ENCODE peak calls at places on chromosomes 6 and 20, in four cellular contexts. One of them, this sample, is unnamed.

GRCh38 chr20:62766716-62767115 is 29.6 kb upstream of the MRGBP start:
- DNase-seq in A549: no peak
- DNase-seq in stomach: peak; percentile 82
- DNase-seq in IMR-90: no peak
- DNase-seq in this sample: peak; percentile 56

GRCh38 chr20:37872161-37872560 is 30.8 kb upstream of the VSTM2L start:
- DNase-seq in IMR-90: no peak
- DNase-seq in A549: no peak
- DNase-seq in stomach: no peak
- DNase-seq in this sample: no peak

GRCh38 chr20:36606171-36607116 is 865 bp downstream of the RAB5IF start:
- DNase-seq in IMR-90: peak; percentile 21
- DNase-seq in stomach: peak; percentile 35
- DNase-seq in A549: peak; percentile 61
- DNase-seq in this sample: no peak

GRCh38 chr6:81739230-81740195 is 13.0 kb downstream of the TENT5A start:
- DNase-seq in A549: no peak
- DNase-seq in IMR-90: no peak
- DNase-seq in stomach: no peak
- DNase-seq in this sample: no peak

GRCh38 chr6:44249082-44249748 is 2.3 kb downstream of the HSP90AB1 start:
- DNase-seq in IMR-90: no peak
- DNase-seq in stomach: no peak
- DNase-seq in A549: no peak
- DNase-seq in this sample: no peak

GRCh38 chr6:2542858-2543218 is 207.9 kb downstream of the MYLK4 start:
- DNase-seq in A549: no peak
- DNase-seq in stomach: no peak
- DNase-seq in IMR-90: peak; percentile 89
- DNase-seq in this sample: no peak

GRCh38 chr6:36455486-36456027 is 12.8 kb downstream of the KCTD20 start:
- DNase-seq in stomach: peak; percentile 29
- DNase-seq in A549: no peak
- DNase-seq in IMR-90: no peak
- DNase-seq in this sample: no peak

GRCh38 chr6:5673016-5673415 is 333.7 kb downstream of the NRN1 start:
- DNase-seq in stomach: no peak
- DNase-seq in IMR-90: no peak
- DNase-seq in A549: no peak
- DNase-seq in this sample: no peak

GRCh38 chr20:5718896-5719595 is 31.2 kb upstream of the SHLD1 start:
- DNase-seq in stomach: no peak
- DNase-seq in IMR-90: no peak
- DNase-seq in A549: no peak
- DNase-seq in this sample: no peak

GRCh38 chr6:30611150-30611855 is 5.7 kb downstream of the PPP1R10 start:
- DNase-seq in stomach: no peak
- DNase-seq in IMR-90: no peak
- DNase-seq in A549: no peak
- DNase-seq in this sample: no peak

GRCh38 chr20:53671370-53671769 is 77.7 kb upstream of the ZNF217 start:
- DNase-seq in stomach: no peak
- DNase-seq in IMR-90: no peak
- DNase-seq in A549: no peak
- DNase-seq in this sample: no peak

GRCh38 chr6:116409756-116410155 is 39.0 kb downstream of the DSE start:
- DNase-seq in A549: no peak
- DNase-seq in stomach: no peak
- DNase-seq in IMR-90: no peak
- DNase-seq in this sample: no peak

GRCh38 chr6:15280961-15281360 is 35.1 kb downstream of the JARID2 start:
- DNase-seq in stomach: no peak
- DNase-seq in IMR-90: no peak
- DNase-seq in A549: no peak
- DNase-seq in this sample: no peak

DNA sequence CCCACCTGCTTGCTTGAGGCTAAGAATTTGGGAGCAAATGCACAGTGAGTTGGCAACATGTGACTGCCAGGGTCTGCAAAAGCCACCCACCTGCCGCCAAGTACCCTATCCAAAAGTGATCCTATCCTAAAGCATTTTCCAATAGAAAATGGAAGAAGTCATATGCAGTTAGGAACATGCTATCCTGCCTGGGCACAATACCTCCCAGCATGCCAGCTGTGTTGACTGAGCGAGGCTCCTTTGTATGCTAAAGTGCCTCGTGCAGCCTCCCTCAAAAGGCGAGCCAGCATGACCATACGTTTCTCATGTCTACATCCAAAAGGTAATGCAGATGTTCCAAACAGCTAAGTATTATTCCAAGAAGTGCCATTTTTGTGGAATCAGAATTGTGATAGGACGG is 52.7 kb downstream of the TRAF3IP2 start:
- DNase-seq in A549: no peak
- DNase-seq in stomach: peak; percentile 55
- DNase-seq in IMR-90: no peak
- DNase-seq in this sample: no peak
- H3K4me3 ChIP-seq in A549: no peak overlapping the region
- H3K4me3 ChIP-seq in stomach: no peak overlapping the region
- H3K4me3 ChIP-seq in IMR-90: no peak overlapping the region
- H3K4me3 ChIP-seq in this sample: no peak overlapping the region

DNA sequence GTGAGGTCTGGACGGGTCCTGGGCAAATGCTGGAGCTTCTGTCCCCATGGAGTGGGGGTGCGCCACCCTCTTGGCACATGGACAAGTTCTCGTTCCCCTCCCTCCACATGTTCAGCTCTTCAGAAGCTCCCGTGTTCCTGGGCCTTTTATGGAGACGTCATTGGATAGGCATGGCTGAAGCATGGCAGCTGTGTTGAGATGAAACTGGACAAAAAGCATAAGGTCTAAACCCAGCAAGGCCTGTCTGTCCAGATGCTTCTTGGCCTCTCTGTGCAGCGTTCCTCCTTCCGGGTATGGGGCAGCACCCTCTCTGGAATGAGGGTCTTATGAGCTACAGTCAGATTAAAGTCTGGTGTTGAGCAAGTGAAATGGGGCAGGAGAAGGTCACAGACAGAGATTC is 26.8 kb downstream of the TBC1D20 start:
- DNase-seq in IMR-90: no peak
- DNase-seq in stomach: no peak
- DNase-seq in A549: no peak
- DNase-seq in this sample: no peak
- TF ChIP-seq POLR2A in IMR-90: no peak
- TF ChIP-seq POLR2A in stomach: no peak
- TF ChIP-seq POLR2A in A549: no peak
- TF ChIP-seq POLR2A in this sample: no peak

GRCh38 chr6:169795196-169795595 is 43.8 kb downstream of the ERMARD start:
- DNase-seq in stomach: no peak
- DNase-seq in IMR-90: no peak
- DNase-seq in A549: no peak
- DNase-seq in this sample: peak; percentile 7
- TF ChIP-seq CTCF in stomach: no peak
- TF ChIP-seq CTCF in IMR-90: no peak
- TF ChIP-seq CTCF in A549: no peak
- TF ChIP-seq CTCF in this sample: no peak

GRCh38 chr6:134315974-134316391 is 1.9 kb downstream of the SGK1 start:
- DNase-seq in stomach: no peak
- DNase-seq in IMR-90: no peak
- DNase-seq in A549: no peak
- DNase-seq in this sample: peak; percentile 46
- H3K4me3 ChIP-seq in stomach: no peak overlapping the region
- H3K4me3 ChIP-seq in IMR-90: no peak overlapping the region
- H3K4me3 ChIP-seq in A549: no peak overlapping the region
- H3K4me3 ChIP-seq in this sample: no peak overlapping the region

This sample was measured in testis.